ENCODE peak calls at places on chromosomes 16 and 17, in four cellular contexts. L, E, B and W are unnamed samples.

GRCh38 chr16:52773026-52773425 is 226.1 kb upstream of the TOX3 start:
- DNase-seq in B (no peak), L (no peak), E (no peak), W (no peak)

GRCh38 chr17:69404398-69404797 is 10.1 kb upstream of the MAP2K6 start:
- DNase-seq in L (no peak), E (peak), B (no peak), W (no peak)

GRCh38 chr16:4828567-4829320 is 18.3 kb downstream of the GLYR1 start:
- DNase-seq in L (no peak), E (no peak), B (no peak), W (no peak)

GRCh38 chr17:44794699-44795413 is 35.2 kb downstream of the GJC1 start:
- DNase-seq in B (no peak), L (no peak), E (peak), W (no peak)

GRCh38 chr17:12257176-12257575 is 236.5 kb downstream of the MAP2K4 start:
- DNase-seq in B (peak), L (no peak), E (no peak), W (no peak)

GRCh38 chr16:57648590-57649442 is 19.3 kb upstream of the ADGRG3 start:
- DNase-seq in B (no peak), E (peak), L (peak), W (peak)

GRCh38 chr17:52147872-52148271 is 10.6 kb downstream of the CA10 start:
- DNase-seq in E (no peak), B (no peak), L (no peak), W (no peak)

GRCh38 chr16:51155901-51156810 is 5.1 kb upstream of the SALL1 start:
- DNase-seq in L (no peak), E (peak), B (no peak), W (no peak)

GRCh38 chr16:81204794-81205680 is 33.5 kb upstream of the BCO1 start:
- DNase-seq in B (no peak), E (peak), L (peak), W (peak)

GRCh38 chr16:27450836-27451341 is 48.9 kb downstream of the IL21R start:
- DNase-seq in B (no peak), L (no peak), E (no peak), W (no peak)

GRCh38 chr17:82843904-82844640 is 4.2 kb upstream of the ZNF750 start:
- DNase-seq in L (no peak), B (no peak), E (no peak), W (no peak)

GRCh38 chr17:82845163-82845807 is 5.5 kb upstream of the ZNF750 start:
- DNase-seq in E (no peak), B (no peak), L (no peak), W (no peak)

GRCh38 chr17:82846061-82846691 is 6.4 kb upstream of the ZNF750 start:
- DNase-seq in B (no peak), L (no peak), E (no peak), W (no peak)

GRCh38 chr17:82841921-82842596 is 2.2 kb upstream of the ZNF750 start:
- DNase-seq in L (no peak), B (no peak), E (no peak), W (no peak)

DNA sequence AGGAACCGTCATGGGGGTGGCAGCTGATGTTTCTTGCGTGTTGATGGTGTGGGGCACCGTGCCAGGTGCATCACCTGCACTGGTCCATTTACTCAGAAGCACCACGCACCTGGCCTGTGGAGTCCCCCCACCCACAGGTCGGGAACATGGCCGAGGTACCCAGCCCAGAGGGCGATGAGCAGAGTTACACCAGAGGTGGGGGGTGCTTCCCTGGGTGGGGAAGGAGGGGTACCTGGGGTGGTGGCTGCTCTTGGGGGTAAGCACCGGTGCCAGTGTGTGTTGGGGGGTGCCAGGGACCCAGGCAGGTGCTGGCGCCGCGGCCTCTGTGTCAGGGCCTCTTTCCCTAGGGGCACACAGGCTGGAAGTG is 5.0 kb upstream of the ZNF750 start:
- DNase-seq in L (no peak), E (no peak), B (no peak), W (no peak)
- TF ChIP-seq CTCF in L (no peak), E (no peak), B (no peak), W (no peak)

GRCh38 chr16:11618107-11618717 is 31.5 kb upstream of the LITAF start:
- DNase-seq in L (no peak), B (no peak), E (no peak), W (no peak)
- TF ChIP-seq CTCF in L (no peak), B (no peak), E (no peak), W (no peak)

GRCh38 chr16:47144559-47144877 is 773 bp upstream of the NETO2 start:
- DNase-seq in E (no peak), L (no peak), B (no peak), W (no peak)

GRCh38 chr16:47141773-47142468 is 1.8 kb downstream of the NETO2 start:
- DNase-seq in E (peak), B (no peak), L (peak), W (peak)

GRCh38 chr16:47142469-47143328 is 1.0 kb downstream of the NETO2 start:
- DNase-seq in E (peak), L (peak), B (no peak), W (peak)

GRCh38 chr16:47143677-47144558 is at the start of gene NETO2:
- DNase-seq in B (no peak), E (peak), L (peak), W (peak)

GRCh38 chr16:47143329-47143676 is 442 bp downstream of the NETO2 start:
- DNase-seq in L (peak), E (peak), B (no peak), W (peak)
- TF ChIP-seq CTCF in L (peak), E (peak), B (no peak), W (peak)

DNA sequence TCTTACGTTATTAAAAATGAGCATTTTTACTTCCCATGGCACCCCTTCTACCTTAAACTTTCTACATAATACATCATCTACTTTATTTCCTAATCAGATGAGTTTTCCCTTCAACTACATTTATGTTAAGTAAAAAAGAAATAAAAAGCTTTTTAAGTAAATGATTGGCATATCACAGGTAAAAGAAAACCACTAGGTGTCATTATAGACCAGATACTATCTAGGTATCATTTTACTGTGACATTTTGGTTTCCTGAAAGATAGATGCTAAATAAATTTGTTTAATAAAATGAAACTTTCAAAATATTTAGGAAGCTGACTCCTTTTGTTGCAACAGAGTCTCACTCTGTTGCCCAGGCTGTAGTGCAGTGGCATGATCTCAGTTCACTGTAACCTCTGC is 3.8 kb upstream of the CMTM1 start:
- DNase-seq in B (no peak), L (no peak), E (no peak), W (no peak)
- TF ChIP-seq CTCF in B (no peak), L (no peak), E (peak), W (no peak)

GRCh38 chr16:13982446-13982845 is 62.5 kb downstream of the ERCC4 start:
- DNase-seq in B (peak), E (no peak), L (no peak), W (no peak)

GRCh38 chr16:13984794-13985193 is 64.8 kb downstream of the ERCC4 start:
- DNase-seq in E (no peak), L (no peak), B (peak), W (no peak)

GRCh38 chr16:13988038-13988437 is 68.1 kb downstream of the ERCC4 start:
- DNase-seq in E (no peak), L (no peak), B (peak), W (no peak)

GRCh38 chr16:13983625-13984024 is 63.7 kb downstream of the ERCC4 start:
- DNase-seq in L (no peak), B (peak), E (no peak), W (no peak)
- TF ChIP-seq CTCF in L (no peak), B (no peak), E (no peak), W (no peak)

DNA sequence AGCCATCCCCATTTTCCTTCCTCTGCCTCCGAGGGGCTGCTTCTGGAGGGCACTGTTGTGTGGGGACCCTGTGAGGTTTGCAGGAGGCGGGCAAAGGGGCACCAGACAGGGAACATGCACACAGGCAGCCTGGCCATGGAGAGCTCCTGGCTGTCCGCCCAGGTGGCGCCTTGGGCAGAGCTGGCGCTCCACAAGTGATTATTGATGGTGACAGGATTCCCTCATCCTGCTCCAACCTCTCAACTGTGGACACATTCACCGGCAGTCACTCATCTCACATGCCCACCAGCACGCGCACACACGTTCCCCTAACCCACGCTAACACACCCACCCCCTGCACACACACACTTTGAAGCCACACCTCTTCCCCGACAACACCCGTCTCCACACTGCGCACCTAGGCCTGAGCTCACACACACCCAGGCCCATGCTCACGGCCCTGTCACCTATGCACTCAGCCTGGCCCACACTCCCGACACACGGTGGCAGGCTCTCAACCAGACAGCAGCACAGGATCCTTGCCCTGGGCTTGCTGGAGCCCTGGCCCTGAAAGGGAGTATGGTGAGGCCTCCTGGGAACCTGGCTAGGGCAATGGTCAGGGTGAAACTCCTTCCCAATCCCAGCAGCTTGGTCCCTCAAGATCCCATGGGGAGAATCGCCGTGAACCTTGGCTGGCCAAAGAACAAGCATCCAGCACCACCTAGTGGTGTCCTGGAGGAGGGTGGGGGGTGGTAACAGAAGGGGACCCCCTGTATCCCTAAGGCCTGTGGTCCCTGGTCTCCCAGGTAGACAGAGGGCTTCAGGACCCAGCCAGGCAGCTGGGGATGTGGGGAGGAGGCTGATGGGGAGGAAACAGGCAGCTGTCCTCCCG is 3.6 kb downstream of the PNMT start:
- DNase-seq in E (peak), B (no peak), L (peak), W (no peak)
- TF ChIP-seq CTCF in E (peak), B (peak), L (peak), W (peak)

DNA sequence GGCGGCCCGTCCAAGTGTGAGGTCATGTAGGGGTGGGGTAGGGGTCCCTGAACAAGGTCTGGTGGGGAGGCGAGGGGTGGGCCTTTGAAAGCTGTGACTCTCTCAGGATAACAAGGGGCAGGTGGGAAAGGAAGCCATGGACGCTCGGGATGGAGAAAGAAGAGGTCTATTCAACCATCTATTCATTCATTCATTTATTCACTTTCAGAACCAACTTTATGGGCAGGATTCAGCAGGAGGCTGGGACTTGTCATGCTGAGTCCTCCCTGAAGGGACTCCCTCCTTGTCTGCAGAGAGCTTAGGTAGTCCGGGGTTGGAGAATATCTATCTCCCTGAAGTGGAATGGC is 8.6 kb upstream of the CD300A start:
- DNase-seq in B (no peak), E (no peak), L (no peak), W (no peak)
- TF ChIP-seq CTCF in B (no peak), E (peak), L (no peak), W (peak)

GRCh38 chr17:7841622-7842379 is 7.8 kb downstream of the KDM6B start:
- DNase-seq in B (peak), E (peak), L (peak), W (peak)
- TF ChIP-seq CTCF in B (peak), E (peak), L (peak), W (peak)

GRCh38 chr17:17951524-17951923 is 20.7 kb downstream of the TOM1L2 start:
- DNase-seq in B (no peak), E (no peak), L (no peak), W (no peak)

GRCh38 chr17:17950347-17950746 is 21.9 kb downstream of the TOM1L2 start:
- DNase-seq in B (no peak), E (no peak), L (no peak), W (no peak)

GRCh38 chr17:17950806-17951205 is 21.4 kb downstream of the TOM1L2 start:
- DNase-seq in E (no peak), L (no peak), B (no peak), W (no peak)

GRCh38 chr17:17954079-17954478 is 18.1 kb downstream of the TOM1L2 start:
- DNase-seq in B (no peak), E (no peak), L (no peak), W (no peak)

DNA sequence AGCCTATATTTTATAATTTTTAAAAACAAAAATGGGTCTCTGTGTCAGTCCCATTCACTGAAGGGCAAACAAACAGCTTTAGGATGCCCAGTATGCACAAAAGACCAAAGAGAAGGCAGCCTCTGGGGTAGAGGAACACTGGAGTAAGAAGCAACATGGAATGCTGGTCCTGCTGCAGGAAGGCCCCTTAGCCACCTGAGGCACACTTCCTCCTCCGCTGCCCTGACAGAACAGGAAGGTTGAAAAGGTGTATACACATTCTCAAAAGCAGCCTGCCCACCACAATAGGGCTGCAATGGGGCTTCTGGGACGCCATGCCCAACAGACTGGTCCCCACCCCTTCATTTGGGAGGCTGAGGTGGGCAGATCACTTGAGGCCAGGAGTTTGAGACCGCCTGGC is 19.5 kb downstream of the TOM1L2 start:
- DNase-seq in B (no peak), L (no peak), E (no peak), W (no peak)
- TF ChIP-seq CTCF in B (no peak), L (no peak), E (no peak), W (no peak)